ENCODE peak calls at places on chromosome 15, in six cellular contexts. N, W, H, V, S and U are unnamed samples.

GRCh38 chr15:37246856-37247255 is 146.5 kb upstream of the MEIS2 start:
- DNase-seq in H (no peak), V (no peak), S (no peak), W (no peak), N (no peak), U (no peak)

GRCh38 chr15:64634020-64634419 is 141.4 kb downstream of the RBPMS2 start:
- DNase-seq in V (no peak), W (no peak), S (no peak), N (no peak), H (peak; percentile 11), U (no peak)

GRCh38 chr15:73368301-73369072 is at the start of gene HCN4:
- DNase-seq in H (no peak), V (no peak), N (peak; percentile 48), S (no peak), W (no peak), U (no peak)

GRCh38 chr15:47786371-47786770 is 69.1 kb downstream of the SEMA6D start:
- DNase-seq in H (no peak), S (peak; percentile 3), V (no peak), N (no peak), W (no peak), U (no peak)

GRCh38 chr15:80787238-80787805 is 8.2 kb downstream of the CEMIP start:
- DNase-seq in H (no peak), W (no peak), N (no peak), S (peak; percentile 15), V (no peak), U (no peak)

GRCh38 chr15:67746450-67746849 is 78.9 kb upstream of the SKOR1 start:
- DNase-seq in V (no peak), W (no peak), S (no peak), H (no peak), N (no peak), U (no peak)

GRCh38 chr15:25236143-25236860 is 202.5 kb downstream of the UBE3A start:
- DNase-seq in S (no peak), N (no peak), H (no peak), W (no peak), V (no peak), U (no peak)

GRCh38 chr15:79373728-79374127 is 58.4 kb upstream of the MINAR1 start:
- DNase-seq in H (no peak), N (no peak), W (no peak), V (no peak), S (no peak), U (no peak)

GRCh38 chr15:78714890-78715289 is 73.9 kb upstream of the CHRNB4 start:
- DNase-seq in N (no peak), H (no peak), S (no peak), V (no peak), W (no peak), U (no peak)

GRCh38 chr15:101450561-101451145 is 38.9 kb downstream of the PCSK6 start:
- DNase-seq in W (no peak), S (no peak), V (no peak), N (no peak), H (no peak), U (no peak)

GRCh38 chr15:70053006-70053702 is 44.6 kb downstream of the TLE3 start:
- DNase-seq in S (no peak), N (no peak), V (no peak), H (no peak), W (no peak), U (no peak)

GRCh38 chr15:69390575-69390974 is 23.6 kb upstream of the KIF23 start:
- DNase-seq in H (no peak), S (no peak), V (no peak), N (no peak), W (no peak), U (no peak)

GRCh38 chr15:90191795-90192494 is 9.2 kb upstream of the SEMA4B start:
- DNase-seq in H (peak; percentile 20), V (peak; percentile 84), S (peak; percentile 64), N (peak; percentile 74), W (peak; percentile 84), U (peak; percentile 73)

GRCh38 chr15:73926191-73927002 is at the start of gene LOXL1:
- DNase-seq in V (no peak), N (peak; percentile 77), W (no peak), S (peak; percentile 91), H (no peak), U (peak; percentile 29)

GRCh38 chr15:57245714-57246113 is 130.6 kb upstream of the CGNL1 start:
- DNase-seq in N (no peak), H (no peak), W (no peak), V (no peak), S (no peak), U (no peak)

GRCh38 chr15:94791516-94791915 is 560.2 kb downstream of the MCTP2 start:
- DNase-seq in N (no peak), V (no peak), S (no peak), W (no peak), H (no peak), U (no peak)

GRCh38 chr15:59751552-59752413 is 62.7 kb upstream of the BNIP2 start:
- DNase-seq in N (no peak), S (peak; percentile 20), H (no peak), W (no peak), V (no peak), U (no peak)

GRCh38 chr15:74300057-74300620 is 64.0 kb downstream of the CCDC33 start:
- DNase-seq in N (no peak), S (no peak), V (no peak), H (no peak), W (no peak), U (no peak)

GRCh38 chr15:57769266-57769665 is 62.8 kb downstream of the POLR2M start:
- DNase-seq in W (peak; percentile 24), N (peak; percentile 76), S (no peak), V (no peak), H (no peak), U (peak; percentile 70)

GRCh38 chr15:88905576-88905975 is 7.6 kb downstream of the MFGE8 start:
- DNase-seq in H (no peak), W (no peak), V (no peak), N (no peak), S (no peak), U (no peak)

GRCh38 chr15:78808550-78808949 is 2.7 kb downstream of the ADAMTS7 start:
- DNase-seq in W (no peak), S (peak; percentile 68), N (no peak), V (no peak), H (no peak), U (no peak)

GRCh38 chr15:75230524-75231371 is 27.4 kb upstream of the GOLGA6C start:
- DNase-seq in H (no peak), S (no peak), V (no peak), W (no peak), N (no peak), U (no peak)

GRCh38 chr15:80744826-80745225 is 34.3 kb upstream of the CEMIP start:
- DNase-seq in H (no peak), N (no peak), V (no peak), W (no peak), S (peak; percentile 31), U (no peak)

GRCh38 chr15:92383528-92384326 is 10.0 kb upstream of the ST8SIA2 start:
- DNase-seq in W (no peak), N (peak; percentile 29), H (peak; percentile 2), S (no peak), V (no peak), U (no peak)

GRCh38 chr15:64687167-64688085 is 88.0 kb downstream of the RBPMS2 start:
- DNase-seq in H (no peak), V (no peak), W (no peak), N (no peak), S (peak; percentile 74), U (no peak)

GRCh38 chr15:78129098-78130011 is 1.9 kb downstream of the CIB2 start:
- DNase-seq in H (no peak), V (no peak), W (no peak), S (no peak), N (no peak), U (peak; percentile 46)

GRCh38 chr15:64774556-64775523 is 549 bp downstream of the RBPMS2 start:
- DNase-seq in S (no peak), H (no peak), W (no peak), V (no peak), N (peak; percentile 40), U (no peak)

GRCh38 chr15:61195116-61196002 is 33.7 kb downstream of the RORA start:
- DNase-seq in V (no peak), W (no peak), S (peak; percentile 75), N (no peak), H (no peak), U (no peak)

GRCh38 chr15:91456251-91456718 is 356.2 kb downstream of the SV2B start:
- DNase-seq in H (no peak), V (no peak), W (no peak), N (no peak), S (peak; percentile 53), U (no peak)

GRCh38 chr15:85475317-85475701 is 94.9 kb downstream of the AKAP13 start:
- DNase-seq in H (no peak), N (no peak), V (no peak), W (no peak), S (no peak), U (no peak)